ENCODE peak calls at places on chromosomes 2 and 18, in six cellular contexts. One of them, this sample, is unnamed.

GRCh38 chr18:64405161-64405560 is 256.3 kb upstream of the LINC00305 start:
- DNase-seq in fibroblast of lung: peak
- DNase-seq in spleen: no peak
- DNase-seq in hepatocyte: no peak
- DNase-seq in AG04449: no peak
- DNase-seq in fibroblast of the aortic adventitia: no peak
- DNase-seq in this sample: no peak

GRCh38 chr2:164675698-164676097 is 54.4 kb upstream of the GRB14 start:
- DNase-seq in spleen: no peak
- DNase-seq in AG04449: no peak
- DNase-seq in hepatocyte: no peak
- DNase-seq in fibroblast of the aortic adventitia: no peak
- DNase-seq in fibroblast of lung: no peak
- DNase-seq in this sample: no peak

GRCh38 chr2:212677466-212677865 is 138.9 kb upstream of the ERBB4 start:
- DNase-seq in spleen: no peak
- DNase-seq in fibroblast of lung: no peak
- DNase-seq in hepatocyte: no peak
- DNase-seq in fibroblast of the aortic adventitia: no peak
- DNase-seq in AG04449: no peak
- DNase-seq in this sample: no peak

GRCh38 chr2:27020337-27020948 is 12.3 kb upstream of the TMEM214 start:
- DNase-seq in hepatocyte: no peak
- DNase-seq in fibroblast of lung: no peak
- DNase-seq in AG04449: no peak
- DNase-seq in spleen: no peak
- DNase-seq in fibroblast of the aortic adventitia: peak
- DNase-seq in this sample: no peak

GRCh38 chr2:71466301-71467179 is 13.2 kb downstream of the DYSF start:
- DNase-seq in AG04449: no peak
- DNase-seq in fibroblast of lung: peak
- DNase-seq in spleen: peak
- DNase-seq in fibroblast of the aortic adventitia: no peak
- DNase-seq in hepatocyte: peak
- DNase-seq in this sample: peak

GRCh38 chr2:127408807-127409099 is 9.5 kb upstream of the PROC start:
- DNase-seq in fibroblast of lung: no peak
- DNase-seq in hepatocyte: no peak
- DNase-seq in AG04449: no peak
- DNase-seq in spleen: no peak
- DNase-seq in fibroblast of the aortic adventitia: no peak
- DNase-seq in this sample: no peak

GRCh38 chr2:101725515-101726192 is 28.1 kb downstream of the MAP4K4 start:
- DNase-seq in spleen: no peak
- DNase-seq in AG04449: no peak
- DNase-seq in fibroblast of the aortic adventitia: no peak
- DNase-seq in hepatocyte: no peak
- DNase-seq in fibroblast of lung: no peak
- DNase-seq in this sample: no peak

GRCh38 chr18:11937874-11938478 is 29.9 kb upstream of the MPPE1 start:
- DNase-seq in fibroblast of lung: peak
- DNase-seq in AG04449: no peak
- DNase-seq in spleen: peak
- DNase-seq in hepatocyte: peak
- DNase-seq in fibroblast of the aortic adventitia: peak
- DNase-seq in this sample: peak

GRCh38 chr18:79723036-79723435 is 43.4 kb downstream of the CTDP1 start:
- DNase-seq in hepatocyte: no peak
- DNase-seq in fibroblast of the aortic adventitia: no peak
- DNase-seq in AG04449: no peak
- DNase-seq in fibroblast of lung: no peak
- DNase-seq in spleen: no peak
- DNase-seq in this sample: no peak

GRCh38 chr18:3447035-3447894 is 2.7 kb upstream of the TGIF1 start:
- DNase-seq in spleen: peak
- DNase-seq in fibroblast of the aortic adventitia: peak
- DNase-seq in AG04449: no peak
- DNase-seq in hepatocyte: peak
- DNase-seq in fibroblast of lung: peak
- DNase-seq in this sample: peak

GRCh38 chr18:45046226-45046625 is 365.5 kb downstream of the SETBP1 start:
- DNase-seq in AG04449: no peak
- DNase-seq in hepatocyte: no peak
- DNase-seq in fibroblast of lung: no peak
- DNase-seq in fibroblast of the aortic adventitia: no peak
- DNase-seq in spleen: no peak
- DNase-seq in this sample: no peak

GRCh38 chr2:13009027-13009426 is 292.3 kb downstream of the TRIB2 start:
- DNase-seq in spleen: no peak
- DNase-seq in fibroblast of lung: peak
- DNase-seq in AG04449: peak
- DNase-seq in hepatocyte: no peak
- DNase-seq in fibroblast of the aortic adventitia: peak
- DNase-seq in this sample: no peak

GRCh38 chr2:13006407-13006806 is 289.7 kb downstream of the TRIB2 start:
- DNase-seq in fibroblast of lung: no peak
- DNase-seq in AG04449: no peak
- DNase-seq in fibroblast of the aortic adventitia: no peak
- DNase-seq in spleen: no peak
- DNase-seq in hepatocyte: no peak
- DNase-seq in this sample: no peak

GRCh38 chr2:13005048-13005447 is 288.3 kb downstream of the TRIB2 start:
- DNase-seq in spleen: no peak
- DNase-seq in hepatocyte: no peak
- DNase-seq in fibroblast of lung: no peak
- DNase-seq in fibroblast of the aortic adventitia: no peak
- DNase-seq in AG04449: no peak
- DNase-seq in this sample: no peak

GRCh38 chr2:13005761-13006336 is 289.1 kb downstream of the TRIB2 start:
- DNase-seq in fibroblast of the aortic adventitia: peak
- DNase-seq in fibroblast of lung: peak
- DNase-seq in hepatocyte: no peak
- DNase-seq in AG04449: no peak
- DNase-seq in spleen: no peak
- DNase-seq in this sample: no peak

DNA sequence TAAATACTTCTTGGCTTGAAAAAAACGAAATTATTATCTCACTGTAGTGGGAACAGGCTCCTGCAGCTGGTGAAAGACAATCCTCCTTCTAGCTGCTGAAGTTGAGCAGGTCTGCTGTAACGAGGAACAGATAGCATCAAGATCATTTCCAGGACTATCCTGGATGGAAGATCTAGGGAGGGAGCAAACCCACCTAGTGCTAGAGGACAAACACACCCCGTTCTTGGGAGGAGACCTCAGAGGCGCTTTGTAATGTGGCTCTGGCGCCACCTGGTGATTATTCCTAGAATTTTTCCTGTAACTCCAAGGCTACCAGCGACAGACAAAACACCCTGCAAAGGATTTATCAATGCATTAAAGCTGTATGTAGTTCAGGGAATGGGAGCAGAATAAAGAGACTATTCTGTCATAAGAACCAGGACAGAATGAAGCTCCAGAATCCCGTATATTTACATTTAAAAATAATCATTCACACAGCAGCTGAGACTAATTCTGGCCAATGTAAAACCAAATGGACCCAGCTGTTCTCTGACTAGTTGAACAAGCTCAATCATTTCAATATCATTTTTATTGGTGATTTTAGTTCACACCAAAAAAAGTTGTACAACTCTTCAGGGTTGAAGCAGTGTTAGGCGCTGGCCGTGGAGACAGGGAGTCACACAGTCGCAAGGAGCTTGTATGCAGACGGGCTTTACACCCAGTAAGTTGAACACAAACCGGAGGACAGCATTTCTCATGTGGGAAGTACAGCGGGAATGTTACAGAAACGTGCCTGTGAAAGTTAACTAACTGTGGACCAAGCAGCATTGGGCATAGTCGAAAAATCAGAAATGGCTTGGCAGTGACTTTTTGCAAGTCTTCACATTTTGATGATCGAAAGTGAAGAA is 290.3 kb downstream of the TRIB2 start:
- DNase-seq in spleen: no peak
- DNase-seq in AG04449: peak
- DNase-seq in fibroblast of lung: peak
- DNase-seq in hepatocyte: peak
- DNase-seq in fibroblast of the aortic adventitia: peak
- DNase-seq in this sample: peak
- TF ChIP-seq CTCF in spleen: peak
- TF ChIP-seq CTCF in AG04449: peak
- TF ChIP-seq CTCF in fibroblast of lung: peak
- TF ChIP-seq CTCF in hepatocyte: peak
- TF ChIP-seq CTCF in fibroblast of the aortic adventitia: peak
- TF ChIP-seq CTCF in this sample: peak

GRCh38 chr18:867257-867656 is 37.4 kb upstream of the ADCYAP1 start:
- DNase-seq in fibroblast of the aortic adventitia: no peak
- DNase-seq in fibroblast of lung: no peak
- DNase-seq in AG04449: no peak
- DNase-seq in hepatocyte: no peak
- DNase-seq in spleen: no peak
- DNase-seq in this sample: no peak

DNA sequence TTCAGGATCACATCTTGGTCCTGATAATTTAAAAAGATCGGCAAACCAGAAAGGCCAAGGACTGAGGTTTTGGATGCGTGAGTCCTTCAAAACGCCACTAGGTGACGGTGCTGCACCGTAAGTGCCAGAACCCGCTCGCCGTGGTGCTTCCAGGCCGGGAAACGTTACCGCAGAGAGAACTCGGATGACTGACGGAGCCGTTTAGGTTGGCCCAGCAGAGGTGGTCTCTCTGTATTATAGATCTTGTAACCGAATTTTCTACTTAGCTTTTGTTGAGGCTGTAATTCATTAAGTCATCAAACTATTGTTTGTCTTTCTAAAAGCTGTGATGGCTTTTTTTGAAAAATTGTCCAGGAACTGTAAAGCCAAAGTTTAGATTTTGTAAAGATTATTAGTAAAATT is 39.8 kb upstream of the ADCYAP1 start:
- DNase-seq in AG04449: peak
- DNase-seq in hepatocyte: peak
- DNase-seq in fibroblast of the aortic adventitia: peak
- DNase-seq in spleen: peak
- DNase-seq in fibroblast of lung: peak
- DNase-seq in this sample: peak
- TF ChIP-seq CTCF in AG04449: peak
- TF ChIP-seq CTCF in hepatocyte: peak
- TF ChIP-seq CTCF in fibroblast of the aortic adventitia: peak
- TF ChIP-seq CTCF in spleen: peak
- TF ChIP-seq CTCF in fibroblast of lung: peak
- TF ChIP-seq CTCF in this sample: peak

GRCh38 chr2:155364766-155365165 is 666.3 kb downstream of the KCNJ3 start:
- DNase-seq in hepatocyte: no peak
- DNase-seq in fibroblast of the aortic adventitia: no peak
- DNase-seq in AG04449: no peak
- DNase-seq in fibroblast of lung: no peak
- DNase-seq in spleen: no peak
- DNase-seq in this sample: no peak

GRCh38 chr2:155372969-155373368 is 674.5 kb downstream of the KCNJ3 start:
- DNase-seq in fibroblast of lung: peak
- DNase-seq in AG04449: no peak
- DNase-seq in hepatocyte: peak
- DNase-seq in spleen: no peak
- DNase-seq in fibroblast of the aortic adventitia: peak
- DNase-seq in this sample: no peak

GRCh38 chr2:155363349-155363888 is 664.9 kb downstream of the KCNJ3 start:
- DNase-seq in fibroblast of the aortic adventitia: no peak
- DNase-seq in fibroblast of lung: no peak
- DNase-seq in AG04449: no peak
- DNase-seq in spleen: no peak
- DNase-seq in hepatocyte: no peak
- DNase-seq in this sample: no peak

GRCh38 chr2:155368934-155369333 is 670.4 kb downstream of the KCNJ3 start:
- DNase-seq in fibroblast of lung: peak
- DNase-seq in AG04449: no peak
- DNase-seq in hepatocyte: peak
- DNase-seq in fibroblast of the aortic adventitia: peak
- DNase-seq in spleen: no peak
- DNase-seq in this sample: no peak
- TF ChIP-seq CTCF in fibroblast of lung: peak
- TF ChIP-seq CTCF in AG04449: no peak
- TF ChIP-seq CTCF in hepatocyte: peak
- TF ChIP-seq CTCF in fibroblast of the aortic adventitia: no peak
- TF ChIP-seq CTCF in spleen: no peak
- TF ChIP-seq CTCF in this sample: peak

DNA sequence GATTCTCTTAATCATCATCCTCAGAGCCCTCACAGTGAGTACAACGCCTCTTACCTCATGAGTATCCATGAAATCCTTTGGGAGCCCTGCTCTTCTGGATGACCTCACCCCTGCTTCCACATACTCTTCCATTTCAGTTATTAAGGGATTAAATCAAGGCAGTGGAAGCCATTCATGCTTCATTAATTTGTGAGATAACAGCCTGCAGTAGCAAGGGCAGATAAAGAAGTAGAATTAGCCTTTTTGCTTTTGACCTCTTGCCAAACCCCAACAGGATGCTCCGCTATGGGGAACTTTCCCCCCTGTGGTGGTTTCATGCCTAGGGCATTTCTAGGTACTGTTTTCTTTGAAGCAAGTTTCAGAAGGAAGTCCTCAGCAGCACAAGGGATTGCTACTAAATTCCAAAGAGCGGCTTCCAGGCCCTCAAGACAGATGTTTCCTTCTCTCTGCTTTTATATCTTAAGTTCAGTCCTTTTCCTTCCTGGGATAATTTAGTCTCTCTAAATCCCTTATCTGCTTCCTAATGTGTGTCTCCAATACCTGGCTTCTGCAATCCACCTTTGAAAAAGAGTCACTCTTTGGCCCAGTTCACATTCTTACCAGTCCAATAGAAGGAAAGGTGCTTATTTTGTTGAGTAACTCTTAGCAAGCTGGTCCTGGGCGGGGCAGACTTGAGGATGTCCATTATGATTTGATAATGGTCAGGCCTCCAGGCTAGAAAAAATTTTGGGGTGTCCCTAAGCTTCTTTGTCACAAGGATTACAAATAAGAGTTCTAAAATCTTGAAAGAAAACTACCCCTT is 76.9 kb downstream of the MYO1B start:
- DNase-seq in AG04449: no peak
- DNase-seq in hepatocyte: no peak
- DNase-seq in fibroblast of lung: peak
- DNase-seq in fibroblast of the aortic adventitia: peak
- DNase-seq in spleen: no peak
- DNase-seq in this sample: no peak
- TF ChIP-seq CTCF in AG04449: no peak
- TF ChIP-seq CTCF in hepatocyte: no peak
- TF ChIP-seq CTCF in fibroblast of lung: no peak
- TF ChIP-seq CTCF in fibroblast of the aortic adventitia: no peak
- TF ChIP-seq CTCF in spleen: peak
- TF ChIP-seq CTCF in this sample: no peak

DNA sequence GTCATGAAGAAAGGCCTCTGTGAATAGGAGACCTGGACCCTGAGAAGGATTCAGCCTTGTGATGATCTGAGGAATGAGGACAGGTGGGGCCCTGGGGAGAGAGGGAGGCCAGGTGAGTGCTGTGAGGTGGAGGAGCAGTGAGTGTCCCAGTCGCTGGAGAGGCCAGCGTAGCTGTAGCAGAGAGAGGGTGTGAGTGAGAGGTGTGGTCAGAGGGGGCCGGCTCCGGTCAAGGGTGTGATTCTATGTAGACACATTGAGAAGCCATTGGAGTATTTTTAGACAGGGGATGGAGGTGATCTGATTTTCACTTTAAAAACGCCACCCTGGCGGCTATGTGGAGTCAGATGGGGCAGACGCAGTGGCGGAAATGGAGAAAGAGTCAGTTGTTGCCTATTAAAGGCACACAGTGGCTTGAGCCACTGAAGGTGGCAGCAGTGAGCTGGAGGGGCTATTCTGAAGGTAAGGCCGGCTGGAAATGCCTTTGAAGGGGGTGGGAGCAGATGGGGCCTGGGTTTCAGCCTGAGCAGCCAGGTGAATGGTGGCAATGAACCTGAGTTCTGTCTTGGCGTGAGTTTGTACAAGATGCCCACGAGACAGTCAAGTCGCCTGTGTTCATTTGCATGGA is 55.6 kb downstream of the GREB1 start:
- DNase-seq in fibroblast of lung: no peak
- DNase-seq in hepatocyte: no peak
- DNase-seq in AG04449: no peak
- DNase-seq in spleen: peak
- DNase-seq in fibroblast of the aortic adventitia: no peak
- DNase-seq in this sample: no peak
- TF ChIP-seq CTCF in fibroblast of lung: no peak
- TF ChIP-seq CTCF in hepatocyte: no peak
- TF ChIP-seq CTCF in AG04449: no peak
- TF ChIP-seq CTCF in spleen: no peak
- TF ChIP-seq CTCF in fibroblast of the aortic adventitia: peak
- TF ChIP-seq CTCF in this sample: no peak

This sample was measured in neural crest cell.